ENCODE peak calls at places on chromosomes 5 and 9, in seven cellular contexts. One of them, this sample, is unnamed.

GRCh38 chr5:21049900-21050299 is 1061.9 kb upstream of the CDH18 start:
- DNase-seq in spleen: no peak
- DNase-seq in T-helper 2 cell: no peak
- DNase-seq in neural progenitor cell: no peak
- DNase-seq in tibial nerve: no peak
- DNase-seq in HFFc6: no peak
- DNase-seq in GM13976: no peak
- DNase-seq in this sample: no peak

GRCh38 chr5:154406231-154406630 is 39.6 kb upstream of the SAP30L start:
- DNase-seq in spleen: no peak
- DNase-seq in GM13976: no peak
- DNase-seq in neural progenitor cell: no peak
- DNase-seq in tibial nerve: no peak
- DNase-seq in HFFc6: peak
- DNase-seq in T-helper 2 cell: no peak
- DNase-seq in this sample: no peak

GRCh38 chr5:61228229-61228628 is 66.0 kb upstream of the SMIM15 start:
- DNase-seq in tibial nerve: no peak
- DNase-seq in T-helper 2 cell: no peak
- DNase-seq in HFFc6: no peak
- DNase-seq in neural progenitor cell: no peak
- DNase-seq in GM13976: no peak
- DNase-seq in spleen: no peak
- DNase-seq in this sample: no peak

GRCh38 chr9:72306771-72307170 is 58.2 kb downstream of the ZFAND5 start:
- DNase-seq in T-helper 2 cell: no peak
- DNase-seq in HFFc6: no peak
- DNase-seq in neural progenitor cell: no peak
- DNase-seq in spleen: no peak
- DNase-seq in GM13976: no peak
- DNase-seq in tibial nerve: no peak
- DNase-seq in this sample: no peak

GRCh38 chr5:140611020-140611521 is 21.9 kb downstream of the CD14 start:
- DNase-seq in HFFc6: no peak
- DNase-seq in GM13976: no peak
- DNase-seq in tibial nerve: no peak
- DNase-seq in spleen: no peak
- DNase-seq in T-helper 2 cell: no peak
- DNase-seq in neural progenitor cell: no peak
- DNase-seq in this sample: no peak

GRCh38 chr9:3506164-3506563 is 19.6 kb downstream of the RFX3 start:
- DNase-seq in neural progenitor cell: no peak
- DNase-seq in T-helper 2 cell: no peak
- DNase-seq in spleen: no peak
- DNase-seq in GM13976: no peak
- DNase-seq in HFFc6: no peak
- DNase-seq in tibial nerve: no peak
- DNase-seq in this sample: no peak

GRCh38 chr9:33192493-33193245 is 25.5 kb upstream of the B4GALT1 start:
- DNase-seq in T-helper 2 cell: no peak
- DNase-seq in GM13976: no peak
- DNase-seq in HFFc6: no peak
- DNase-seq in tibial nerve: no peak
- DNase-seq in neural progenitor cell: no peak
- DNase-seq in spleen: no peak
- DNase-seq in this sample: no peak

GRCh38 chr5:4453650-4454049 is 686.5 kb upstream of the ADAMTS16 start:
- DNase-seq in tibial nerve: no peak
- DNase-seq in T-helper 2 cell: no peak
- DNase-seq in neural progenitor cell: no peak
- DNase-seq in HFFc6: no peak
- DNase-seq in spleen: no peak
- DNase-seq in GM13976: no peak
- DNase-seq in this sample: no peak

GRCh38 chr5:155512302-155512701 is 498.7 kb downstream of the KIF4B start:
- DNase-seq in spleen: no peak
- DNase-seq in tibial nerve: no peak
- DNase-seq in HFFc6: no peak
- DNase-seq in neural progenitor cell: peak
- DNase-seq in GM13976: no peak
- DNase-seq in T-helper 2 cell: no peak
- DNase-seq in this sample: no peak

GRCh38 chr5:141343242-141343952 is at the start of gene PCDHGA3:
- DNase-seq in spleen: no peak
- DNase-seq in neural progenitor cell: no peak
- DNase-seq in GM13976: no peak
- DNase-seq in T-helper 2 cell: no peak
- DNase-seq in HFFc6: peak
- DNase-seq in tibial nerve: no peak
- DNase-seq in this sample: no peak

GRCh38 chr5:145130996-145131395 is 704.1 kb downstream of the PRELID2 start:
- DNase-seq in T-helper 2 cell: no peak
- DNase-seq in spleen: no peak
- DNase-seq in tibial nerve: no peak
- DNase-seq in HFFc6: peak
- DNase-seq in GM13976: no peak
- DNase-seq in neural progenitor cell: no peak
- DNase-seq in this sample: no peak

GRCh38 chr9:109600142-109600541 is 102.0 kb upstream of the PTPN3 start:
- DNase-seq in GM13976: no peak
- DNase-seq in neural progenitor cell: no peak
- DNase-seq in spleen: no peak
- DNase-seq in tibial nerve: no peak
- DNase-seq in T-helper 2 cell: no peak
- DNase-seq in HFFc6: peak
- DNase-seq in this sample: no peak

GRCh38 chr5:72523960-72524582 is 16.9 kb upstream of the ZNF366 start:
- DNase-seq in GM13976: peak
- DNase-seq in T-helper 2 cell: no peak
- DNase-seq in neural progenitor cell: peak
- DNase-seq in HFFc6: peak
- DNase-seq in spleen: no peak
- DNase-seq in tibial nerve: no peak
- DNase-seq in this sample: no peak

GRCh38 chr5:72468606-72469005 is 38.6 kb downstream of the ZNF366 start:
- DNase-seq in GM13976: no peak
- DNase-seq in HFFc6: no peak
- DNase-seq in neural progenitor cell: no peak
- DNase-seq in tibial nerve: no peak
- DNase-seq in T-helper 2 cell: no peak
- DNase-seq in spleen: no peak
- DNase-seq in this sample: no peak

GRCh38 chr5:16540421-16540820 is 74.8 kb upstream of the ZNF622 start:
- DNase-seq in neural progenitor cell: no peak
- DNase-seq in T-helper 2 cell: no peak
- DNase-seq in HFFc6: peak
- DNase-seq in spleen: no peak
- DNase-seq in tibial nerve: no peak
- DNase-seq in GM13976: no peak
- DNase-seq in this sample: peak

GRCh38 chr5:112604741-112605390 is 132.8 kb upstream of the APC start:
- DNase-seq in neural progenitor cell: peak
- DNase-seq in spleen: no peak
- DNase-seq in T-helper 2 cell: no peak
- DNase-seq in GM13976: peak
- DNase-seq in HFFc6: no peak
- DNase-seq in tibial nerve: no peak
- DNase-seq in this sample: no peak

GRCh38 chr9:137176302-137177182 is 4.7 kb upstream of the TMEM210 start:
- DNase-seq in tibial nerve: no peak
- DNase-seq in GM13976: peak
- DNase-seq in T-helper 2 cell: no peak
- DNase-seq in HFFc6: no peak
- DNase-seq in spleen: no peak
- DNase-seq in neural progenitor cell: peak
- DNase-seq in this sample: no peak

GRCh38 chr5:141825836-141826560 is 52.2 kb downstream of the PCDH1 start:
- DNase-seq in GM13976: peak
- DNase-seq in neural progenitor cell: peak
- DNase-seq in tibial nerve: no peak
- DNase-seq in HFFc6: no peak
- DNase-seq in T-helper 2 cell: no peak
- DNase-seq in spleen: peak
- DNase-seq in this sample: no peak

GRCh38 chr9:94991961-94992907 is 265.7 kb downstream of the AOPEP start:
- DNase-seq in tibial nerve: no peak
- DNase-seq in T-helper 2 cell: no peak
- DNase-seq in neural progenitor cell: no peak
- DNase-seq in spleen: no peak
- DNase-seq in GM13976: no peak
- DNase-seq in HFFc6: no peak
- DNase-seq in this sample: peak

GRCh38 chr9:137487454-137488329 is 28.6 kb upstream of the NSMF start:
- DNase-seq in spleen: peak
- DNase-seq in GM13976: no peak
- DNase-seq in T-helper 2 cell: no peak
- DNase-seq in tibial nerve: no peak
- DNase-seq in neural progenitor cell: no peak
- DNase-seq in HFFc6: no peak
- DNase-seq in this sample: no peak

GRCh38 chr9:36862206-36863145 is 171.6 kb downstream of the PAX5 start:
- DNase-seq in GM13976: no peak
- DNase-seq in spleen: peak
- DNase-seq in neural progenitor cell: peak
- DNase-seq in tibial nerve: no peak
- DNase-seq in HFFc6: peak
- DNase-seq in T-helper 2 cell: no peak
- DNase-seq in this sample: no peak

GRCh38 chr5:151611127-151611775 is 20.1 kb upstream of the FAT2 start:
- DNase-seq in neural progenitor cell: no peak
- DNase-seq in HFFc6: no peak
- DNase-seq in tibial nerve: no peak
- DNase-seq in GM13976: no peak
- DNase-seq in T-helper 2 cell: no peak
- DNase-seq in spleen: no peak
- DNase-seq in this sample: no peak

GRCh38 chr9:15915711-15916110 is 362.9 kb downstream of the CCDC171 start:
- DNase-seq in HFFc6: no peak
- DNase-seq in GM13976: no peak
- DNase-seq in neural progenitor cell: peak
- DNase-seq in tibial nerve: no peak
- DNase-seq in spleen: no peak
- DNase-seq in T-helper 2 cell: no peak
- DNase-seq in this sample: no peak

GRCh38 chr9:121725008-121725795 is 73.8 kb downstream of the DAB2IP start:
- DNase-seq in GM13976: no peak
- DNase-seq in T-helper 2 cell: no peak
- DNase-seq in spleen: no peak
- DNase-seq in HFFc6: peak
- DNase-seq in tibial nerve: peak
- DNase-seq in neural progenitor cell: no peak
- DNase-seq in this sample: peak

GRCh38 chr9:124286292-124286931 is 28.7 kb downstream of the NEK6 start:
- DNase-seq in neural progenitor cell: no peak
- DNase-seq in GM13976: peak
- DNase-seq in spleen: no peak
- DNase-seq in T-helper 2 cell: peak
- DNase-seq in HFFc6: peak
- DNase-seq in tibial nerve: no peak
- DNase-seq in this sample: no peak

GRCh38 chr9:119559986-119560385 is 190.8 kb upstream of the BRINP1 start:
- DNase-seq in T-helper 2 cell: no peak
- DNase-seq in spleen: no peak
- DNase-seq in tibial nerve: no peak
- DNase-seq in neural progenitor cell: no peak
- DNase-seq in GM13976: no peak
- DNase-seq in HFFc6: no peak
- DNase-seq in this sample: no peak

GRCh38 chr5:119367502-119368237 is 11.9 kb downstream of the TNFAIP8 start:
- DNase-seq in neural progenitor cell: no peak
- DNase-seq in tibial nerve: no peak
- DNase-seq in T-helper 2 cell: no peak
- DNase-seq in HFFc6: peak
- DNase-seq in GM13976: peak
- DNase-seq in spleen: no peak
- DNase-seq in this sample: no peak

GRCh38 chr5:32311404-32312193 is 1.1 kb downstream of the MTMR12 start:
- DNase-seq in neural progenitor cell: peak
- DNase-seq in T-helper 2 cell: no peak
- DNase-seq in spleen: peak
- DNase-seq in GM13976: no peak
- DNase-seq in tibial nerve: no peak
- DNase-seq in HFFc6: no peak
- DNase-seq in this sample: no peak

GRCh38 chr5:60196382-60197113 is 303.0 kb upstream of the PDE4D start:
- DNase-seq in tibial nerve: no peak
- DNase-seq in T-helper 2 cell: no peak
- DNase-seq in spleen: no peak
- DNase-seq in HFFc6: peak
- DNase-seq in neural progenitor cell: no peak
- DNase-seq in GM13976: no peak
- DNase-seq in this sample: peak

GRCh38 chr5:56829137-56829536 is 13.8 kb downstream of the MAP3K1 start:
- DNase-seq in neural progenitor cell: no peak
- DNase-seq in T-helper 2 cell: peak
- DNase-seq in GM13976: no peak
- DNase-seq in spleen: peak
- DNase-seq in HFFc6: no peak
- DNase-seq in tibial nerve: no peak
- DNase-seq in this sample: no peak

GRCh38 chr5:136132087-136132486 is 558 bp upstream of the SMAD5 start:
- DNase-seq in neural progenitor cell: no peak
- DNase-seq in T-helper 2 cell: no peak
- DNase-seq in HFFc6: no peak
- DNase-seq in tibial nerve: no peak
- DNase-seq in GM13976: peak
- DNase-seq in spleen: peak
- DNase-seq in this sample: no peak

GRCh38 chr9:121599186-121599871 is 52.1 kb upstream of the DAB2IP start:
- DNase-seq in tibial nerve: peak
- DNase-seq in spleen: no peak
- DNase-seq in GM13976: peak
- DNase-seq in T-helper 2 cell: no peak
- DNase-seq in HFFc6: no peak
- DNase-seq in neural progenitor cell: peak
- DNase-seq in this sample: peak

This sample was measured in ascending aorta.